ENCODE peak calls at places on chromosomes 16 and 17, in five cellular contexts. D, V, E, N and T are unnamed samples. For H3K79me2, the result is how much of the 10 kb centered on the place peaks cover.

GRCh38 chr17:47676199-47676472 is 17.8 kb upstream of the TBKBP1 start:
- DNase-seq in E (no peak), V (no peak), D (no peak), N (no peak), T (no peak)

GRCh38 chr17:47948706-47949196 is 7.4 kb downstream of the PNPO start:
- DNase-seq in E (no peak), V (no peak), D (peak), N (no peak), T (no peak)

GRCh38 chr16:48963306-48963705 is 318.3 kb downstream of the CBLN1 start:
- DNase-seq in E (no peak), V (no peak), N (peak), D (peak), T (peak)

GRCh38 chr17:47652570-47652969 is 2.9 kb downstream of the KPNB1 start:
- DNase-seq in D (peak), V (no peak), N (no peak), E (no peak), T (no peak)

GRCh38 chr16:31476305-31477219 is 4.6 kb downstream of the TGFB1I1 start:
- DNase-seq in D (no peak), N (peak), V (peak), E (peak), T (no peak)

GRCh38 chr17:52606590-52606989 is 448.1 kb upstream of the CA10 start:
- DNase-seq in N (no peak), D (no peak), V (no peak), E (no peak), T (no peak)

GRCh38 chr17:83144421-83145357 is 65.3 kb downstream of the METRNL start:
- DNase-seq in N (no peak), V (no peak), D (peak), E (no peak), T (no peak)

GRCh38 chr17:29800457-29800856 is 129.6 kb downstream of the SSH2 start:
- DNase-seq in V (no peak), D (no peak), E (no peak), N (no peak), T (no peak)

GRCh38 chr16:12679660-12680272 is 123.9 kb downstream of the CPPED1 start:
- DNase-seq in D (peak), N (peak), V (peak), E (no peak), T (peak)

GRCh38 chr17:10737168-10737622 is 7.4 kb upstream of the TMEM220 start:
- DNase-seq in V (peak), D (peak), N (no peak), E (peak), T (peak)

GRCh38 chr17:63623786-63624185 is 1.6 kb downstream of the MAP3K3 start:
- DNase-seq in D (no peak), V (no peak), N (no peak), E (no peak), T (no peak)
- H3K79me2 ChIP-seq in D (half or more), V (half or more), N (under half), E (half or more), T (under half)

DNA sequence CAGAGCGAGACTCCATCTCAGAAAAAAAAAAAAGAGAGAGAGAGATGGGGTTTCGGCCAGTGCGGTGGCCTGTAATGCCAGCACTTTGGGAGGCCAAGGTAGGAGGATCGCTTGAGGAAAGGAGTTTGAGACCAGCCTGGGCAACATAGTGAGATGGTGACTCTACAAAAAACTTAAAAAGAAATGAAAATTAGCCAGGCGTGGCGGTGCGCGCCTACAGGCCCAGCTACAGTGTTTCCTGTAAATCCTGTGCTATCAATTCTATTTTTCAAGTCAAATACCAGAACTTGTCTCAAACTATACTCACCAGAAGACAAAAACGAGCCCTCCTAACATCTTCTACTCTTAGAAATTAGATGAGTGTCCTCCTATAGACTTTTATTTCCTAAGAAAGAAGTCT is 19.3 kb downstream of the UBE2O start:
- DNase-seq in N (no peak), E (no peak), D (no peak), V (no peak), T (no peak)
- H3K79me2 ChIP-seq in N (under half), E (half or more), D (half or more), V (half or more), T (half or more)

DNA sequence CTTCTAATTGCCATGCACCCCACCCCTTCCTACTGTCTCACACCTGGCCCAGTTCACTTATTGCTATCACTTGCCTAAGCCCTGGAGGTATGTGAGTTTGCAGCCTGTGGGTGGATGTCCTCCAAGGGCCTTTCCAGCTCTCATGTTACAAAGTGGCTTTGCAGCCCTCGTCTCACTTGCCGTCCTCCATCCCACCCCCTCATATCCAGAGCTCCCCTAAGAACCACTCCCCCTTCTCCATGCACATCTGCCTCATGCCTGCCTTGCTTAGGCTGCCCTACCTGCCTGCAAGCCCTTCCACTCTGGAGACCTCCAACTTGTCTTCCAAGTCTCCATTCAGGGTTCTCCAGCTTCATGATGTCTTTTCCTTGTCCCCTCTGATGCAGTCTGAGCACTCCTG is 119.4 kb upstream of the NLRP1 start:
- DNase-seq in D (no peak), V (peak), N (no peak), E (no peak), T (no peak)
- H3K79me2 ChIP-seq in D (under half), V (under half), N (under half), E (under half), T (under half)

DNA sequence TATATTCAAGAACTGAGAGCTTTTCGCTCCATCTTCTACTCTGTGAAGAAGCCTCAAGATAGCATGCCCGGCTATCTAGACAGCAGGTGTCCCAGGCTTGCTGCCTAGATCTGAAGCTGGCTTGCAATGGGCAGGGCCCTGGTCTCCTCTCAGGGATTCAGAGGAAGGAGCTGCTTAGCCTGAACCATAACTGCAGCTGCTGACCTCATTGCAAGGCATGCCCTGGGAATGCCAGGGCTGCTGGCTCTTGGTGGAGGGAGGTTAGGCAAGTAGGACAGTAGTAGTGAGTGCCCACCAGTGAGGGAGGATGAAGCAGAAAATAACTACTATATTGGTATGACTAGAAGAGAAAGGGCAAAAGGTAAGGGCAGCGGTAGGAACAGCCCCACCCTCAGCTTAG is 21.3 kb upstream of the SLC35B1 start:
- DNase-seq in D (peak), N (no peak), V (no peak), E (no peak), T (no peak)
- H3K79me2 ChIP-seq in D (under half), N (under half), V (under half), E (under half), T (under half)

DNA sequence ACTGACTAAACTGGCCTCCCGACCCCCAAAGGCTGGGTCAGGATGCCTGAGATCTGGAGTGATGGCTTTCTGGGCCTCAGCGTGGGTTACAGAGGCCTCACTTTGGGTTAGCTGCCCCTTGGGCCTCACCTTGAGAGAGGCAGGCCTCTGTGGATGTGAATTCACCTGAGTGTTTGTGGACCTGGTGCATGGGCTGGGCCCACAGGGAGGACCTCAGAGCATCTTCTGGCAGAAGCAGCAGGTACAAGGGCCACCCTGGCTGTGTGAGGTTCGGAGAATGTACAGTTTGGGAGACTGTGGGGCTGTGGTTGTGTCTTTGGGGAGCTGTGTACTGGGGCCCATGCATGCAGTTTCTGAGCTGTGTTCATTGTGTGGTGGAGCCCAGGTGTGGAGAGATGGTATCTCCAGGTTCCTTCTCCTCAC is 18.3 kb downstream of the RARA start:
- DNase-seq in N (no peak), V (no peak), D (no peak), E (no peak), T (no peak)
- H3K79me2 ChIP-seq in N (under half), V (under half), D (half or more), E (half or more), T (half or more)